ENCODE peak calls at places on chromosomes 2 and 18, in eight cellular contexts. Y, E, X, G, I, P, M and N are unnamed samples.

GRCh38 chr18:21484851-21485636 is 115.5 kb downstream of the ESCO1 start:
- DNase-seq in M (no peak), E (no peak), G (peak; percentile 26), I (no peak), P (no peak), X (no peak), Y (no peak), N (no peak)

GRCh38 chr2:27185331-27186026 is 26.4 kb upstream of the ATRAID start:
- DNase-seq in G (no peak), M (no peak), I (peak; percentile 69), E (no peak), P (no peak), Y (no peak), X (no peak), N (no peak)

GRCh38 chr2:121832372-121832771 is 76.9 kb downstream of the TSN start:
- DNase-seq in M (no peak), E (no peak), P (no peak), Y (peak; percentile 23), X (no peak), I (no peak), G (no peak), N (no peak)

GRCh38 chr2:196335238-196335637 is 163.9 kb upstream of the STK17B start:
- DNase-seq in P (peak; percentile 38), E (no peak), I (no peak), M (no peak), G (no peak), X (no peak), Y (no peak), N (peak; percentile 35)

GRCh38 chr18:48735856-48736255 is 197.0 kb downstream of the CTIF start:
- DNase-seq in I (no peak), G (no peak), M (no peak), X (no peak), P (no peak), Y (no peak), E (no peak), N (no peak)

GRCh38 chr2:99850076-99850710 is 292.2 kb downstream of the AFF3 start:
- DNase-seq in E (no peak), P (no peak), Y (no peak), I (no peak), G (no peak), M (no peak), X (no peak), N (peak; percentile 30)

GRCh38 chr18:42706618-42707017 is 408.9 kb downstream of the RIT2 start:
- DNase-seq in Y (no peak), E (no peak), I (peak; percentile 76), M (no peak), X (no peak), G (peak; percentile 92), P (no peak), N (peak; percentile 1)

GRCh38 chr2:109150559-109150958 is 21.6 kb downstream of the SH3RF3 start:
- DNase-seq in M (no peak), I (no peak), Y (no peak), G (no peak), E (no peak), X (no peak), P (no peak), N (no peak)

GRCh38 chr2:11574176-11575046 is 40.6 kb downstream of the GREB1 start:
- DNase-seq in Y (no peak), E (no peak), G (no peak), M (no peak), X (no peak), P (no peak), I (no peak), N (no peak)

GRCh38 chr2:11571170-11571569 is 37.3 kb downstream of the GREB1 start:
- DNase-seq in Y (no peak), X (no peak), E (peak; percentile 3), G (no peak), I (no peak), M (no peak), P (no peak), N (no peak)

GRCh38 chr2:11576398-11576797 is 42.6 kb downstream of the GREB1 start:
- DNase-seq in I (no peak), E (no peak), X (no peak), P (no peak), Y (no peak), G (no peak), M (no peak), N (no peak)

GRCh38 chr2:11572996-11573395 is 39.2 kb downstream of the GREB1 start:
- DNase-seq in I (no peak), P (no peak), X (no peak), G (no peak), E (no peak), Y (no peak), M (no peak), N (no peak)

GRCh38 chr2:11573418-11574175 is 39.8 kb downstream of the GREB1 start:
- DNase-seq in P (no peak), Y (no peak), I (no peak), M (no peak), X (no peak), G (no peak), E (no peak), N (no peak)
- H3K27ac ChIP-seq in P (no peak overlapping the region), Y (no peak overlapping the region), I (no peak overlapping the region), M (no peak overlapping the region), X (no peak overlapping the region), G (no peak overlapping the region), E (no peak overlapping the region), N (no peak overlapping the region)

DNA sequence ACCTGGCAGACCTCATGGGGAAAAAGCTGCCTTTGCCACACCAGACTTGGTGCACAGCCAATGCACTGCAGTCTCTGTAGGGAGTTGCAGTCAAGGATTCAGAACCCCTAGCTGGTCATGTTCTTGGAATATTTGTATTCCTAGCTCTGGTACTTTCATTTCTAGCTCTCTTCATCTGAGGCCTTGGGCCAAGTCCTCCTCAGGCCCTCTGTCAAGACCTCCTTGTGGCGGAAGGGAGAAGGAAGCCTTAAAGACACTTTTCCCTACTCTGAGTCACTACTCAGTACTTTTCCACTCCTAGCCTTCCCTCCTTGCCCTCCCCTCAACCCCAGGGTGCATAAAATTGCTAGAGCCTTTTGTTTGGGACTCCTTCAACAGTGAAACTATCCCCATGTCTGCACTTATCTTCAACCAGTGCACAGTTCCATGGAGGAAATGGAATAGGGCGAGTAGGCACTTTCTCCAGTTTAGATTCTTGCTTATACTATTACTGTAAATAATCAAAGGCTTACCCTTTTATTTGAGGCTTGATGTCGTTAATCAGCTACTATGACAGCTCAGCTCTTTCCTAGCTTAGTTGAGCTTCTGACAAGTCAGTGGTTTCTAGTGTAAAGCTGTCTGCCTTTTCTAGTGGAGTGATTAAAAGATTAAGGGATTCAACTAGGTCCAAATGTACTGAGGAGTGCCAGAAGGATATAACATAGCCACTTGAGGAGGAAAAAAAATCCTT is 15.8 kb downstream of the M1AP start:
- DNase-seq in G (no peak), Y (no peak), M (no peak), X (peak; percentile 51), I (no peak), P (peak; percentile 16), E (no peak), N (no peak)
- TF ChIP-seq CTCF in G (no peak), Y (no peak), M (no peak), X (no peak), I (no peak), P (no peak), E (no peak), N (no peak)

GRCh38 chr2:238167344-238167715 is 8.6 kb downstream of the ERFE start:
- DNase-seq in E (peak; percentile 49), G (no peak), M (peak; percentile 50), P (no peak), I (no peak), Y (no peak), X (no peak), N (no peak)
- H3K27ac ChIP-seq in E (no peak overlapping the region), G (no peak overlapping the region), M (no peak overlapping the region), P (peak overlapping the region; percentile 15), I (no peak overlapping the region), Y (no peak overlapping the region), X (no peak overlapping the region), N (peak overlapping the region; percentile 97)

DNA sequence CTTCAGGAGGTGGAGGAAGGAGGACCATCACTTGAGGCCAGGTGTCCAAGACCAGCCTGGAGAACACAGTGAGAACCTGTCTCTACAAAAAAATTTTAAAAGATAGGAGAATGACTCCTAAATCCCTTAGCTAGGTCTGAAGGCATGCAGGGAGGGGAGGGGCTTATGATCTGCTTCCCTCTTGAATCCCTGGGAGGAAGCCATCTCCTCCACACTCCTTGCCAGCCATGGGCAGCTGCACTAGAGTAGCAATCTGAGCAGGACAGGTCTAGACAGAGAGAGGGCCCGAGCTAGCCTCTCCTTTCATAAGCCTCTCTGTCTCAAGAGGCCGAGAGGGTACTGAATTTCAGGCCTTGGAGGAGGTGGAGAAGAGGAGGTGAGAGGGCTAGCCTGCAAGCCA is 42.5 kb downstream of the DAPL1 start:
- DNase-seq in M (no peak), Y (no peak), P (no peak), E (no peak), G (no peak), X (no peak), I (no peak), N (no peak)
- TF ChIP-seq CTCF in M (no peak), Y (no peak), P (no peak), E (no peak), G (no peak), X (no peak), I (no peak), N (no peak)

GRCh38 chr2:97868986-97869721 is 126.6 kb downstream of the TMEM131 start:
- DNase-seq in M (no peak), I (no peak), E (no peak), X (peak; percentile 98), G (peak; percentile 96), Y (peak; percentile 42), P (peak; percentile 46), N (peak; percentile 86)

GRCh38 chr2:97870396-97870843 is 125.3 kb downstream of the TMEM131 start:
- DNase-seq in I (peak; percentile 68), P (no peak), G (peak; percentile 82), X (peak; percentile 79), E (no peak), Y (no peak), M (no peak), N (peak; percentile 30)

GRCh38 chr2:97871096-97871780 is 124.5 kb downstream of the TMEM131 start:
- DNase-seq in G (peak; percentile 78), M (no peak), Y (no peak), E (no peak), X (peak; percentile 60), I (no peak), P (no peak), N (peak; percentile 56)

GRCh38 chr2:97869722-97870346 is 125.9 kb downstream of the TMEM131 start:
- DNase-seq in Y (no peak), M (no peak), G (no peak), P (no peak), X (no peak), I (no peak), E (no peak), N (no peak)
- H3K27ac ChIP-seq in Y (peak overlapping the region; percentile 84), M (no peak overlapping the region), G (peak overlapping the region; percentile 85), P (peak overlapping the region; percentile 43), X (peak overlapping the region; percentile 84), I (no peak overlapping the region), E (no peak overlapping the region), N (peak overlapping the region; percentile 73)

GRCh38 chr18:73774836-73775509 is 372.7 kb downstream of the FBXO15 start:
- DNase-seq in I (no peak), E (no peak), X (no peak), M (peak; percentile 65), P (peak; percentile 16), G (peak; percentile 38), Y (no peak), N (peak; percentile 51)
- TF ChIP-seq CTCF in I (no peak), E (no peak), X (no peak), M (no peak), P (peak; percentile 29), G (peak; percentile 32), Y (no peak), N (peak; percentile 20)